ENCODE peak calls at places on chromosomes 16 and 17, in five cellular contexts. O, X, B, F and H are unnamed samples.

GRCh38 chr16:14362774-14363371 is 267.2 kb downstream of the PARN start:
- DNase-seq in O (no peak), X (no peak), B (no peak), F (no peak), H (no peak)

GRCh38 chr17:859461-860195 is 77.5 kb downstream of the MRM3 start:
- DNase-seq in O (no peak), X (peak), B (no peak), F (no peak), H (peak)

GRCh38 chr17:8226536-8227237 is 16.3 kb upstream of the AURKB start:
- DNase-seq in O (peak), X (peak), B (peak), F (peak), H (no peak)

GRCh38 chr17:63349478-63350000 is 96.6 kb downstream of the CYB561 start:
- DNase-seq in O (no peak), X (no peak), B (no peak), F (no peak), H (no peak)

GRCh38 chr17:59342681-59343127 is 11.2 kb downstream of the YPEL2 start:
- DNase-seq in O (no peak), X (no peak), B (no peak), F (no peak), H (no peak)

GRCh38 chr16:2003827-2004641 is 5.6 kb downstream of the ZNF598 start:
- DNase-seq in O (peak), X (peak), B (peak), F (peak), H (peak)

GRCh38 chr16:81758376-81758775 is 20.7 kb upstream of the PLCG2 start:
- DNase-seq in O (no peak), X (no peak), B (no peak), F (no peak), H (no peak)

GRCh38 chr17:48804936-48805411 is 12.1 kb downstream of the TTLL6 start:
- DNase-seq in O (peak), X (peak), B (peak), F (peak), H (peak)

GRCh38 chr17:48960834-48961515 is 7.4 kb downstream of the GIP start:
- DNase-seq in O (no peak), X (no peak), B (no peak), F (no peak), H (peak)

GRCh38 chr17:77353684-77354419 is 213.1 kb downstream of the SEC14L1 start:
- DNase-seq in O (no peak), X (no peak), B (peak), F (no peak), H (peak)

GRCh38 chr16:88404769-88405168 is 22.0 kb downstream of the ZNF469 start:
- DNase-seq in O (no peak), X (no peak), B (no peak), F (no peak), H (no peak)

GRCh38 chr16:88405325-88406060 is 22.7 kb downstream of the ZNF469 start:
- DNase-seq in O (no peak), X (no peak), B (peak), F (peak), H (no peak)

GRCh38 chr16:88407042-88407420 is 24.3 kb downstream of the ZNF469 start:
- DNase-seq in O (no peak), X (no peak), B (no peak), F (no peak), H (no peak)

GRCh38 chr16:88407807-88408206 is 25.0 kb downstream of the ZNF469 start:
- DNase-seq in O (no peak), X (no peak), B (no peak), F (no peak), H (no peak)

GRCh38 chr16:88406096-88407041 is 23.6 kb downstream of the ZNF469 start:
- DNase-seq in O (no peak), X (no peak), B (no peak), F (no peak), H (no peak)
- TF ChIP-seq CTCF in O (peak), X (no peak), B (no peak), F (no peak), H (no peak)

DNA sequence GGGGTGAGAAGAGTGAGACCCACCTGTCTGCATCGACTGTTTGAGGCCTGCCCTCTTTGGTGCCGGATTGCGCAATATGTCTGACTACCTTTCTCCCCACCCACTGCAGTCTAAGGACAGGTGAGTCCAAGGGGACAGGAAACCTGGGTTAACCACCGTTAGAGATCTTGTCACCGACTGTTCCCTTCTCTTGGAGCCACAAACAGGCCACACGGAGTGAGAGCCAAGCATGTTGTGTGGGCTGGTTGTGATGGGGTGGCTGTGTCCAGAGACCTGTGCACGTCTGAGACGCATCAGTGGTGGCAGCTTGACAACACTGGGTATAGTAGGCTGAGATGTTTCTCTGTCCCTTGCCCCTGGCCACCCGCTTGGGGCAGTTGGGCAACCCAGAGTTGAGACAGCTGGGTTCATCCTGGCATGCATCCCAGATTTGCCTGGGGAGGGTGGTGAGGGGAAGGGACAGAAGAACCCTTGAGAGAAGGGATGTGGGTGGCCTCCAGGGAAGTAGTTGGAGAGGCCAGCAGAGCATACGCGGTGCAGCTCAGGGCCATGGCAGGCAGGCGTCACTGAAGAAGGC is 21.4 kb downstream of the MPRIP start:
- DNase-seq in O (no peak), X (no peak), B (peak), F (peak), H (no peak)
- H3K4me3 ChIP-seq in O (no peak), X (no peak), B (no peak), F (no peak), H (no peak)

GRCh38 chr17:17842111-17842876 is 5.5 kb upstream of the SREBF1 start:
- DNase-seq in O (no peak), X (no peak), B (no peak), F (no peak), H (peak)
- H3K27ac ChIP-seq in O (peak), X (no peak), B (peak), F (peak), H (peak)

GRCh38 chr16:19899605-19899955 is 14.9 kb upstream of the GPRC5B start:
- DNase-seq in O (no peak), X (no peak), B (no peak), F (no peak), H (no peak)
- TF ChIP-seq CTCF in O (no peak), X (no peak), B (no peak), F (no peak), H (no peak)

DNA sequence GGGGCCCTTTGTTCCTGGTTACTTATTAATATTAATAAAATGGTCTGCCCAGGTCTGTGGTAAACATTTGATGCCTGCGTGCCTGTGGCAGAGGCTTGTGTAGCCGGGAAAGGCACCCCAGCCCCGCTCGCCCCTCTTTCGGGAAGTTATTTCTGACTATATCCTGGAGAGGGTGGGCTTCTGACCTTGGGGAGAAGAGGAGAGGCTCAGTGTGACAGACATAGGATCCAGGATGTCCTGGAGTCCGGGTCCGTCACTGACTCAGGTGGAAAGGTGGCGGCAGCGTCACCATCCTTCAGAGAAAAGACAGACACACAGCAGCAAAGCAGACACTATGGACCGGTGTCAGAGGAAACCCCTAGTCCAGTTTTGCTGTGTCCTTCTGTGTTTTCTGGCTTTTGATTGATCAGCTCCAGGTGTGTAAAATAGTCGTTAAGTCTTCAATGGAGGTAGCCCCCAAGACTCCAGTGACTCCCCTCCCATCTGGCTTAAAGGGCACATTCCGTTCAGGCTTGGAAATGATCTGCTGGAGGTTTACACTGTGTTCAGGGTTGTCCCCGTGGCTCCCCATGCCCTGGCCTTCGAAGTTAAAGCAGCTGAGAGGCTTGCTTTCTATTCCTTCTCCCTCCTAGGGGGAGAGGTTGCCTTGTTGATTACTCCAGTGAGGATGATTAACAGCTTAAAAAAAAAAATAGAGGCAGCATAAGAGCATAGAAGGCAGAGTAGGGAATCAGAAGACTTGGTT is 81.6 kb downstream of the CCDC182 start:
- DNase-seq in O (no peak), X (no peak), B (no peak), F (no peak), H (no peak)
- H3K4me3 ChIP-seq in O (no peak), X (no peak), B (peak), F (no peak), H (no peak)